ENCODE peak calls at places on chromosomes 7 and 10, in four cellular contexts. One of them, this sample, is unnamed.

GRCh38 chr10:35040761-35041501 is 49.2 kb downstream of the CUL2 start:
- DNase-seq in endodermal cell: peak; percentile 76
- DNase-seq in Panc1: no peak
- DNase-seq in dorsolateral prefrontal cortex: no peak
- DNase-seq in this sample: no peak

GRCh38 chr7:47435889-47436312 is 146.0 kb downstream of the TNS3 start:
- DNase-seq in dorsolateral prefrontal cortex: peak; percentile 70
- DNase-seq in Panc1: peak; percentile 65
- DNase-seq in endodermal cell: peak; percentile 87
- DNase-seq in this sample: peak; percentile 31

GRCh38 chr10:94963901-94964300 is 25.4 kb downstream of the CYP2C9 start:
- DNase-seq in endodermal cell: peak; percentile 90
- DNase-seq in dorsolateral prefrontal cortex: no peak
- DNase-seq in Panc1: peak; percentile 27
- DNase-seq in this sample: no peak

GRCh38 chr7:149209518-149210269 is 14.3 kb downstream of the ZNF282 start:
- DNase-seq in endodermal cell: peak; percentile 94
- DNase-seq in dorsolateral prefrontal cortex: no peak
- DNase-seq in Panc1: peak; percentile 38
- DNase-seq in this sample: peak; percentile 17

GRCh38 chr10:122642726-122643605 is 56.7 kb downstream of the C10orf120 start:
- DNase-seq in endodermal cell: peak; percentile 34
- DNase-seq in dorsolateral prefrontal cortex: no peak
- DNase-seq in Panc1: no peak
- DNase-seq in this sample: no peak

GRCh38 chr7:122885583-122886356 is 490 bp downstream of the CADPS2 start:
- DNase-seq in endodermal cell: peak; percentile 84
- DNase-seq in dorsolateral prefrontal cortex: peak; percentile 69
- DNase-seq in Panc1: no peak
- DNase-seq in this sample: no peak

GRCh38 chr7:76364198-76364584 is 5.4 kb upstream of the YWHAG start:
- DNase-seq in dorsolateral prefrontal cortex: no peak
- DNase-seq in Panc1: no peak
- DNase-seq in endodermal cell: peak; percentile 71
- DNase-seq in this sample: no peak

GRCh38 chr10:12945709-12946359 is 55.7 kb downstream of the CCDC3 start:
- DNase-seq in dorsolateral prefrontal cortex: no peak
- DNase-seq in Panc1: no peak
- DNase-seq in endodermal cell: no peak
- DNase-seq in this sample: no peak

GRCh38 chr10:44801383-44802327 is 109.5 kb upstream of the TMEM72 start:
- DNase-seq in endodermal cell: no peak
- DNase-seq in Panc1: no peak
- DNase-seq in dorsolateral prefrontal cortex: no peak
- DNase-seq in this sample: peak; percentile 92

GRCh38 chr10:97109562-97109961 is 76.2 kb downstream of the SLIT1 start:
- DNase-seq in dorsolateral prefrontal cortex: no peak
- DNase-seq in Panc1: no peak
- DNase-seq in endodermal cell: peak; percentile 41
- DNase-seq in this sample: no peak

GRCh38 chr10:60140681-60141632 is 234.6 kb upstream of the CCDC6 start:
- DNase-seq in endodermal cell: peak; percentile 84
- DNase-seq in Panc1: no peak
- DNase-seq in dorsolateral prefrontal cortex: no peak
- DNase-seq in this sample: peak; percentile 24

GRCh38 chr10:101588879-101589278 is 758 bp downstream of the DPCD start:
- DNase-seq in Panc1: no peak
- DNase-seq in endodermal cell: no peak
- DNase-seq in dorsolateral prefrontal cortex: no peak
- DNase-seq in this sample: no peak

GRCh38 chr10:5945561-5946418 is 31.6 kb downstream of the IL15RA start:
- DNase-seq in dorsolateral prefrontal cortex: no peak
- DNase-seq in Panc1: no peak
- DNase-seq in endodermal cell: no peak
- DNase-seq in this sample: peak; percentile 78

GRCh38 chr7:1027285-1028043 is 16.9 kb upstream of the GPR146 start:
- DNase-seq in endodermal cell: peak; percentile 68
- DNase-seq in dorsolateral prefrontal cortex: peak; percentile 51
- DNase-seq in Panc1: no peak
- DNase-seq in this sample: no peak

GRCh38 chr10:78895469-78895868 is 173.3 kb upstream of the ZMIZ1 start:
- DNase-seq in dorsolateral prefrontal cortex: no peak
- DNase-seq in endodermal cell: peak; percentile 72
- DNase-seq in Panc1: no peak
- DNase-seq in this sample: no peak

GRCh38 chr7:129163875-129164544 is 19.5 kb downstream of the TSPAN33 start:
- DNase-seq in endodermal cell: no peak
- DNase-seq in Panc1: peak; percentile 27
- DNase-seq in dorsolateral prefrontal cortex: peak; percentile 15
- DNase-seq in this sample: peak; percentile 31

GRCh38 chr10:45809829-45810228 is 37.5 kb downstream of the AGAP4 start:
- DNase-seq in endodermal cell: peak; percentile 48
- DNase-seq in Panc1: no peak
- DNase-seq in dorsolateral prefrontal cortex: peak; percentile 6
- DNase-seq in this sample: no peak

GRCh38 chr10:80460399-80461207 is 6.5 kb downstream of the TSPAN14 start:
- DNase-seq in endodermal cell: peak; percentile 92
- DNase-seq in Panc1: no peak
- DNase-seq in dorsolateral prefrontal cortex: peak; percentile 19
- DNase-seq in this sample: no peak

GRCh38 chr10:35605191-35605590 is at the start of gene GJD4:
- DNase-seq in Panc1: no peak
- DNase-seq in endodermal cell: peak; percentile 69
- DNase-seq in dorsolateral prefrontal cortex: no peak
- DNase-seq in this sample: no peak

GRCh38 chr10:79061441-79062315 is 7.1 kb upstream of the ZMIZ1 start:
- DNase-seq in dorsolateral prefrontal cortex: no peak
- DNase-seq in endodermal cell: peak; percentile 37
- DNase-seq in Panc1: no peak
- DNase-seq in this sample: no peak

DNA sequence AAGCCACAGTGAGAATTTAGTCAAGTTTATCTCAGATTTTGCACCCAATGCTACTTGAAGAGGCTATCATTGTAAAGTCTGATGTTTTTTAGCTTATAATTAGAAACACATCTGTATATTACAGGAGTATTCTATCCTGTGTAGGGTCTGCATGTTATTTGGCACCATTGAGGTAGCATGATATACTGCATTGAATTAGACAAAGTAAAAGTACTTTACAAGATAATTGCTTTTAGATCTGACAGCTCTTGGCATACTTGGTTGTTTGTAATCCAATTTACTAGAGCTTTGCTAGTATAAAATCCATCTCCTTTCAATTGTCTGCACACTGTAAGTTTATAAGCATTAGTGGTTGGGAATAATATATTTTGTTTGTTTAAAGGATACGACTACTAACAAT is 714.3 kb downstream of the ANKRD7 start:
- DNase-seq in dorsolateral prefrontal cortex: no peak
- DNase-seq in Panc1: no peak
- DNase-seq in endodermal cell: no peak
- DNase-seq in this sample: no peak
- H3K4me3 ChIP-seq in dorsolateral prefrontal cortex: no peak overlapping the region
- H3K4me3 ChIP-seq in Panc1: no peak overlapping the region
- H3K4me3 ChIP-seq in endodermal cell: no peak overlapping the region
- H3K4me3 ChIP-seq in this sample: no peak overlapping the region

DNA sequence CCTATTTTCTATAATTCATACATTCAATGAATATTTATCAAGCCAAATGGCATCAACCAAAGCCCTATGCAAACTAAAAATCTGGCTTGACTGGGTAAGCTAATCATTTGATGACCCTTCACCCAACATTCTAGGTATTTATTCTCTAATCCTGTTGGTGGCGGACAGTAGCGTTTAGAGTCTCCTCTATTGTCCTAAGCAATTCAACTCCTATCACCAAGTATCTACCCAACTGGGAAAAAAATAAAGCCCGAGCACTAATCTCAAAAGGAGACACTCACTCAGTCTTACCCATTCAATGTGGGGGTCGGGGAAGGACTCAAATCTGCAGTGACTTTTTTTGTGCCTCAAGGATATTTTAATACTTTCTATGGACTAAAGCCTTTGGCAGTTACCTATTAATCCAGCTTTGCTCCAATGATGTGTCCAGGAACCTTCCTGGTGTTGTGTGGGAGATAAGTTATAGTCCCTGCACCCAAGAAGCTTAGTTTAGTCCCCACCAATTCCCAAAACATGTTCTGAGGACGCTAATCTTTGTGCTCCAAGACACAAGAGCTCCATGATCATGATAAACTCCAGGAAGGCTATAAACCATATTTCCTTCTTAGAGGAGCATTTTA is 30.6 kb downstream of the DNMBP start:
- DNase-seq in Panc1: no peak
- DNase-seq in dorsolateral prefrontal cortex: no peak
- DNase-seq in endodermal cell: no peak
- DNase-seq in this sample: no peak
- TF ChIP-seq CTCF in Panc1: no peak
- TF ChIP-seq CTCF in dorsolateral prefrontal cortex: no peak
- TF ChIP-seq CTCF in endodermal cell: no peak
- TF ChIP-seq CTCF in this sample: no peak

DNA sequence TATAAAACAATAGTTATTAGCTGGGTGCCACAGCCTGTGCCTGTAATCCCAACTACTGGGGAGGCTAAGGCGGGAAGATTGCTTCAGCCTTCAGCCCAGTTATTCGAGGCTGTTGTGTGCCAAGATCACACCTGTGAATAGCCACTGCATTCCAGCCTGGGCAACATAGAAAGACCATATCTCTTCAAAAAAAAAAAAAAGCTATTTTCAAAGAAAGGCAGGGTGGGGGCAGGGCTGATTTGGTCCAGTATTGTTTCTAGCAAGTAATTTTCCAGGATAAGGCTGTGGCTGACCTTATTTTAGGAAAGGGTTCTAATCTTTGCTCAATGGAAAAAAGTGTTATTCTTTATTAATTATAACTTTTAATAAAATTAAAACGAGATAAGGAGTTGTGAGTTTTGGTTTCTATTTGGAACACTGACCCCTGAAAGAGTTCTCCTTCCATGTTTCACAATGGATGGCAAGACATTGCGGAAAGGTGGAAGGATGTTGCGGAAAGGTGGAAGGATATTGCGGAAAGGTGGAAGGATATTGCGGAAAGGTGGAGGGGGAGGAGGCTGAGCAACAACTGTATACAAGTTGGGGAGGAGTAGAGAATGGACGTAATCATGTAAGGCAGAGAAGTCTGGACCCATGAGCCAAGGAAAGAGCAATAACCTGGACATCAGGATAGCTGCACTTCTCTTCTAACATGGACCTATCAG is 1.5 kb upstream of the C1GALT1 start:
- DNase-seq in Panc1: no peak
- DNase-seq in dorsolateral prefrontal cortex: no peak
- DNase-seq in endodermal cell: no peak
- DNase-seq in this sample: no peak
- H3K4me3 ChIP-seq in Panc1: peak overlapping the region; percentile 93
- H3K4me3 ChIP-seq in dorsolateral prefrontal cortex: peak overlapping the region; percentile 64
- H3K4me3 ChIP-seq in endodermal cell: peak overlapping the region; percentile 98
- H3K4me3 ChIP-seq in this sample: no peak overlapping the region

GRCh38 chr7:157407512-157408257 is 70.9 kb downstream of the DNAJB6 start:
- DNase-seq in Panc1: no peak
- DNase-seq in endodermal cell: no peak
- DNase-seq in dorsolateral prefrontal cortex: no peak
- DNase-seq in this sample: no peak

GRCh38 chr7:157404845-157405481 is 68.2 kb downstream of the DNAJB6 start:
- DNase-seq in dorsolateral prefrontal cortex: no peak
- DNase-seq in Panc1: peak; percentile 24
- DNase-seq in endodermal cell: no peak
- DNase-seq in this sample: peak; percentile 95

GRCh38 chr7:157405501-157405900 is 68.7 kb downstream of the DNAJB6 start:
- DNase-seq in Panc1: no peak
- DNase-seq in dorsolateral prefrontal cortex: no peak
- DNase-seq in endodermal cell: no peak
- DNase-seq in this sample: no peak

GRCh38 chr7:157406971-157407370 is 70.2 kb downstream of the DNAJB6 start:
- DNase-seq in endodermal cell: no peak
- DNase-seq in dorsolateral prefrontal cortex: no peak
- DNase-seq in Panc1: no peak
- DNase-seq in this sample: no peak

GRCh38 chr7:157405914-157406810 is 69.4 kb downstream of the DNAJB6 start:
- DNase-seq in endodermal cell: peak; percentile 70
- DNase-seq in Panc1: no peak
- DNase-seq in dorsolateral prefrontal cortex: no peak
- DNase-seq in this sample: no peak
- TF ChIP-seq CTCF in endodermal cell: peak; percentile 55
- TF ChIP-seq CTCF in Panc1: no peak
- TF ChIP-seq CTCF in dorsolateral prefrontal cortex: peak; percentile 25
- TF ChIP-seq CTCF in this sample: peak; percentile 24

DNA sequence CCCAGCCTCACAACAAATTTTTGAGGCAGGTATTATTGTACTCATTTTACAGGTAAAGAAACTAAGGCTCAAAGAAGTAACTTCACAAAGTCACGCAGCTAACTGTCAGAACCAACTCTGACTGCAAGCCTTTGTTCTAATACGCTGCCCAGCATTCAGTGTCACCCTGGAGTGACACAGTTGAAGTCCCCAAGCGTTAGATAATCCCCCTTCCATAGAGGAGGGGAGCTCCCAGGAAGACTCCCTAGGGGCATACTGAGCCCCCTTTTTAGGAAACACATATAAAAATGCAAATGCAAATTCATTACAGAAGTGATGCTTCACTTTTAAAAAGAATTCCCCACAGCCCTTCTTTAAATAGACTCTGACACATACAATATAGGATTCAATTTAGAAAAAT is 101.0 kb upstream of the MACROH2A2 start:
- DNase-seq in endodermal cell: no peak
- DNase-seq in Panc1: no peak
- DNase-seq in dorsolateral prefrontal cortex: no peak
- DNase-seq in this sample: no peak
- H3K4me3 ChIP-seq in endodermal cell: no peak overlapping the region
- H3K4me3 ChIP-seq in Panc1: no peak overlapping the region
- H3K4me3 ChIP-seq in dorsolateral prefrontal cortex: no peak overlapping the region
- H3K4me3 ChIP-seq in this sample: no peak overlapping the region

GRCh38 chr7:23106801-23107713 is 1.5 kb downstream of the KLHL7 start:
- DNase-seq in dorsolateral prefrontal cortex: no peak
- DNase-seq in endodermal cell: no peak
- DNase-seq in Panc1: no peak
- DNase-seq in this sample: no peak
- TF ChIP-seq CTCF in dorsolateral prefrontal cortex: no peak
- TF ChIP-seq CTCF in endodermal cell: no peak
- TF ChIP-seq CTCF in Panc1: no peak
- TF ChIP-seq CTCF in this sample: no peak

DNA sequence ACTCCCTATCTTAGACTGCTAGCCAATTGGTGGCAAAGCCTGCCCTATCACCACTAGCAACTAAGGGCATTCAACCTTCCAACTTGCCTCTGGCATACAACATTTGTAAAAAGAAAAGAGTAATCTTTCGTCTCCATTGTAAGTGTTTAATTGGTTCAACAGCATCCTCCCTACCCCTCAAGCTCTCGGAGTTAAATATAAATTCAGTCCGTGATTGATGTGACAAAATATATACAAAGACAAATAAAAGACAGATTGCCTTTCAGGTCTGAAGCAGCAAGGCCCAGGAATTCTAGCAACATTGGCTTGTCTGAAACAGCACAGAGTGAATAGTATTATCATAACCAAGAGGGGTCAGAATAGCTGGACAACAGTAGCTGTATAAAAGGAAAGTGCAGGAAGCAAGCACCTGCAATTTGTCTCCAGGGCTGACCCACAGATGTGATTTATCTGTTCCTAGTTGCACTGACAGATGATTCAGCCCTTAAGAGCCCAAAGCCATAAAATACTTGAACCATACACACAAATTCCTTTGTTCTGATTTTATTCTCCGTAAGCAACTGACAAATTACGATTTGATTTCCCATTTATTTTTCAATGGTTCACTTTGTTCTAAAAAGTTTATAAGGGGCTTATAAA is 47.7 kb upstream of the ANKRD1 start:
- DNase-seq in endodermal cell: no peak
- DNase-seq in dorsolateral prefrontal cortex: no peak
- DNase-seq in Panc1: no peak
- DNase-seq in this sample: peak; percentile 85
- H3K4me3 ChIP-seq in endodermal cell: no peak overlapping the region
- H3K4me3 ChIP-seq in dorsolateral prefrontal cortex: no peak overlapping the region
- H3K4me3 ChIP-seq in Panc1: no peak overlapping the region
- H3K4me3 ChIP-seq in this sample: no peak overlapping the region